ENCODE peak calls at places on chromosomes 13 and 19, in seven cellular contexts. U, F, H, O, R, C and Y are unnamed samples.

GRCh38 chr13:104357174-104357573 is 1291.0 kb upstream of the SLC10A2 start:
- DNase-seq in U (no peak), F (peak), H (no peak), O (no peak), R (no peak), C (no peak), Y (no peak)

GRCh38 chr13:72384186-72384823 is 343.1 kb downstream of the MZT1 start:
- DNase-seq in U (no peak), F (no peak), H (no peak), O (no peak), R (no peak), C (no peak), Y (no peak)

GRCh38 chr13:110161112-110161897 is 145.7 kb downstream of the COL4A1 start:
- DNase-seq in U (no peak), F (no peak), H (no peak), O (no peak), R (peak), C (no peak), Y (no peak)

GRCh38 chr13:95579303-95579702 is 26.8 kb downstream of the CLDN10 start:
- DNase-seq in U (no peak), F (no peak), H (no peak), O (no peak), R (no peak), C (no peak), Y (no peak)

GRCh38 chr13:99178636-99179035 is 22.0 kb upstream of the UBAC2 start:
- DNase-seq in U (no peak), F (no peak), H (no peak), O (no peak), R (no peak), C (no peak), Y (no peak)

GRCh38 chr13:99018418-99019180 is 40.7 kb upstream of the DOCK9 start:
- DNase-seq in U (no peak), F (no peak), H (no peak), O (no peak), R (no peak), C (no peak), Y (peak)

GRCh38 chr13:105914637-105915036 is 620.8 kb downstream of the EFNB2 start:
- DNase-seq in U (no peak), F (no peak), H (peak), O (no peak), R (no peak), C (no peak), Y (peak)

GRCh38 chr13:77532983-77533382 is 2.5 kb upstream of the SCEL start:
- DNase-seq in U (no peak), F (no peak), H (no peak), O (no peak), R (no peak), C (no peak), Y (no peak)

GRCh38 chr19:15780595-15781418 is 6.7 kb upstream of the OR10H5 start:
- DNase-seq in U (no peak), F (no peak), H (no peak), O (peak), R (peak), C (peak), Y (no peak)

GRCh38 chr19:3599776-3600183 is 6.9 kb downstream of the TBXA2R start:
- DNase-seq in U (no peak), F (peak), H (no peak), O (no peak), R (no peak), C (no peak), Y (no peak)

GRCh38 chr19:41904118-41904870 is 21.3 kb downstream of the ARHGEF1 start:
- DNase-seq in U (no peak), F (no peak), H (no peak), O (peak), R (no peak), C (peak), Y (peak)

GRCh38 chr19:43779147-43779819 is 1.5 kb downstream of the KCNN4 start:
- DNase-seq in U (no peak), F (no peak), H (no peak), O (no peak), R (no peak), C (no peak), Y (no peak)

GRCh38 chr13:76745246-76746200 is 140.7 kb downstream of the KCTD12 start:
- DNase-seq in U (no peak), F (no peak), H (no peak), O (no peak), R (no peak), C (no peak), Y (no peak)

GRCh38 chr13:99280166-99280565 is 22.0 kb upstream of the GPR18 start:
- DNase-seq in U (no peak), F (no peak), H (no peak), O (no peak), R (no peak), C (no peak), Y (peak)

GRCh38 chr19:35845215-35846037 is 6.9 kb downstream of the NPHS1 start:
- DNase-seq in U (no peak), F (peak), H (peak), O (peak), R (no peak), C (peak), Y (peak)

GRCh38 chr13:26895081-26895807 is 134.7 kb upstream of the GPR12 start:
- DNase-seq in U (no peak), F (no peak), H (no peak), O (no peak), R (no peak), C (no peak), Y (no peak)

GRCh38 chr19:41206926-41207750 is 11.9 kb upstream of the AXL start:
- DNase-seq in U (no peak), F (no peak), H (no peak), O (no peak), R (peak), C (peak), Y (no peak)

GRCh38 chr13:30026909-30027308 is 176.5 kb upstream of the UBL3 start:
- DNase-seq in U (no peak), F (no peak), H (no peak), O (no peak), R (no peak), C (no peak), Y (no peak)

GRCh38 chr13:33185853-33186252 is 99.7 kb downstream of the STARD13 start:
- DNase-seq in U (no peak), F (no peak), H (no peak), O (no peak), R (no peak), C (no peak), Y (no peak)

GRCh38 chr13:98141938-98142426 is 912 bp upstream of the FARP1 start:
- DNase-seq in U (no peak), F (peak), H (no peak), O (no peak), R (no peak), C (peak), Y (no peak)

GRCh38 chr19:37977391-37977790 is 70.4 kb downstream of the SIPA1L3 start:
- DNase-seq in U (no peak), F (no peak), H (no peak), O (no peak), R (no peak), C (no peak), Y (no peak)

GRCh38 chr19:7970716-7971448 is 27.4 kb upstream of the TIMM44 start:
- DNase-seq in U (no peak), F (peak), H (peak), O (peak), R (peak), C (no peak), Y (peak)

GRCh38 chr13:29749401-29750177 is 100.8 kb downstream of the UBL3 start:
- DNase-seq in U (no peak), F (no peak), H (no peak), O (no peak), R (no peak), C (no peak), Y (no peak)

GRCh38 chr13:114328034-114328433 is 13.7 kb downstream of the CHAMP1 start:
- DNase-seq in U (no peak), F (no peak), H (no peak), O (no peak), R (no peak), C (no peak), Y (no peak)

GRCh38 chr19:41528106-41528505 is 47.9 kb upstream of the CEACAM21 start:
- DNase-seq in U (no peak), F (no peak), H (no peak), O (peak), R (no peak), C (no peak), Y (peak)

GRCh38 chr13:98802999-98803666 is 50.7 kb upstream of the SLC15A1 start:
- DNase-seq in U (no peak), F (no peak), H (no peak), O (no peak), R (no peak), C (no peak), Y (no peak)

GRCh38 chr19:16376649-16377048 is 52.0 kb downstream of the KLF2 start:
- DNase-seq in U (no peak), F (peak), H (peak), O (peak), R (no peak), C (no peak), Y (no peak)

GRCh38 chr13:40983725-40984669 is 35.1 kb downstream of the ELF1 start:
- DNase-seq in U (no peak), F (no peak), H (no peak), O (no peak), R (no peak), C (no peak), Y (peak)

GRCh38 chr13:40981361-40981760 is 37.8 kb downstream of the ELF1 start:
- DNase-seq in U (no peak), F (no peak), H (no peak), O (no peak), R (no peak), C (no peak), Y (peak)

GRCh38 chr13:40981949-40982348 is 37.2 kb downstream of the ELF1 start:
- DNase-seq in U (no peak), F (no peak), H (no peak), O (no peak), R (no peak), C (no peak), Y (no peak)

GRCh38 chr13:40983269-40983668 is 35.8 kb downstream of the ELF1 start:
- DNase-seq in U (no peak), F (no peak), H (no peak), O (no peak), R (no peak), C (no peak), Y (peak)

DNA sequence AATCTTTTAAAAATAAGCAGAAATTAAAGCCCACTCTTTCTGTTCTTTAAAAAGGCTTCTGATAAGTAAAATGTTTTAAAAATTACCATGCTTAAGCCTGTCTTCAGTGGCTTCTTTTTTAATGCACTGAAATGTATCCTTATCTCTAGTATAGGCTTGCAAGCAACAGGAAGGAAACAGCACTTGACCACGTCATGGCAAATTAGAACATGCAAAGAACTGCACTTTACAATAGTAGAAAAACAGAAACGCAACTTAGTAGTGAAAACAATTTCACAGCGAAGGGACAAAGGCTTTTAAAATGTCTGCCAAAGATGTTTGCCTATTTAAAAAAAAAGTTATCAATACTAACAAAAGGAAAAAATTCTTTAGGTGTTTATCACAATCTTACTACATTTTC is 36.3 kb downstream of the ELF1 start:
- DNase-seq in U (no peak), F (no peak), H (peak), O (no peak), R (peak), C (no peak), Y (peak)
- H3K4me3 ChIP-seq in U (peak), F (no peak), H (peak), O (no peak), R (peak), C (no peak), Y (no peak)

DNA sequence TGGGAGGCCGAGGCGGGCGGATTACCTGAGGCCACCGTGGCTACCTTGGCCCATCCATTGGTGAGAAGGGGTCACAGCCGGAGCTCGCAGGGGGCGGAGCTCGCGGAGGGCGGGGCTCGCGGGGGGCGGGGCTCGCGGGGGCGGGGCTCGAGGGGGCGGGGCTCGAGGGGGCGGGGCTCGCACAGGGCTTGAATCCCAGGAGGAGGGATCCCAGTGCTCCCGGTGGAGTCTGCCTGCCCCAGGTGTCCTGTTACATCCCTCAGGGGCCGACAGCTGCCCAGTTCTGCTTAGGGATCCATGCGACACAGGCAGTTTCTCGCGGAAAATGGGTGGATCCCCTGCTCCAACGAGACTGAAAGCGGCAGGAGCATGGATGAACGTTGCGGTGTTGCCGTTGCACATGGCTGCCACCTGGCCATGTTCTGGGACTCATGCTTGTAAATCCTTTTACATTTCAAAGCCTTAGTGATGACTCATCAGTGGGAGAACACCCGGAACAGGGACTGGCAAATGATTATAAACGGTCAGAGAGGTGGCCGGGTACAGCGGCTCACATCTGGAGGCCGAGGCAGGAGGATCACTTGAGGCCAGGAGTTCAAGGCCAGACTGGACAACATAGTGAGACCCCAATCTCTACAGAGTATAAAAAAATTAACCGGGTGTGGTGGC is 25.1 kb downstream of the TMPRSS9 start:
- DNase-seq in U (no peak), F (peak), H (peak), O (peak), R (no peak), C (peak), Y (peak)
- H3K4me3 ChIP-seq in U (no peak), F (no peak), H (no peak), O (peak), R (no peak), C (no peak), Y (peak)

DNA sequence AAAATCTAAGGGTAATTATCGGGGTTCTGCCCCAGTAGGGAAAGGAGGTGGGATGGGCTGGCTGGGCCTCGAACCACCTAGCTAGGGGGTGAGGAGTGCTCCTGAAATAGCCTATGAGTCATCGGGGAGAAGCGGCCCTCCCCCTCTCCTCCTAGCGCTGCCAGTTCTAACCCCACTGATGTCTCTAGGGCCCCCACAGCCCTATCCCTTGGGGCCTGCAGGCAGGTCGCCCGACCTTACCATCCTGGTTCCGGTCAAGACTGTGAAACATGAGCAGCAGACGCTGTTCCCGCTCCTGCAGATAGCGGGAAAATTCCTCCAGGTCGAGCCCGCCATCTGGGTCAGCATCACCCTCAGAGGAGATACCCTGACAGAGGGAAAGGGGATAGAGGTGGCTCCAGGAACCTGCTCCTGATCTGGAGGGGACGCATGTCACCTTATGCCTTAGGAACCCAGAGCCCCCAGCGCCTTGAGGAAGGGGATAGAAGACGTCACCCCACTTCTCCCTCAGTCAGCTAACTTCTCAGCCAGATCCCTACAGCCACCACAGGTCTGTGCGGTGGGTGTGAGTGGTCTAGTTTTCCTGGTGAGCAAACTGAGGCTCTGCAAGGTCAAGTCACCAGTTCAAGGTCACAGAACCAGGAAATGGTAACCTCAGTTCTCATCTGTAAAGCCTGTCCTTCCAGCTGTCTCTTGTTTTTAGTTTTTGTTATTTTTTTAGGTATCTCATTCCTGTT is 1.5 kb downstream of the SLC25A23 start:
- DNase-seq in U (no peak), F (no peak), H (no peak), O (no peak), R (no peak), C (no peak), Y (no peak)
- H3K4me3 ChIP-seq in U (peak), F (peak), H (peak), O (no peak), R (peak), C (no peak), Y (no peak)

GRCh38 chr19:18373892-18374629 is 11.9 kb upstream of the GDF15 start:
- DNase-seq in U (peak), F (peak), H (peak), O (peak), R (peak), C (peak), Y (peak)
- H3K4me3 ChIP-seq in U (no peak), F (no peak), H (no peak), O (peak), R (no peak), C (no peak), Y (no peak)

GRCh38 chr19:19606021-19606420 is 12.5 kb downstream of the PBX4 start:
- DNase-seq in U (no peak), F (no peak), H (no peak), O (peak), R (no peak), C (no peak), Y (peak)
- H3K4me3 ChIP-seq in U (no peak), F (no peak), H (no peak), O (no peak), R (no peak), C (no peak), Y (no peak)

DNA sequence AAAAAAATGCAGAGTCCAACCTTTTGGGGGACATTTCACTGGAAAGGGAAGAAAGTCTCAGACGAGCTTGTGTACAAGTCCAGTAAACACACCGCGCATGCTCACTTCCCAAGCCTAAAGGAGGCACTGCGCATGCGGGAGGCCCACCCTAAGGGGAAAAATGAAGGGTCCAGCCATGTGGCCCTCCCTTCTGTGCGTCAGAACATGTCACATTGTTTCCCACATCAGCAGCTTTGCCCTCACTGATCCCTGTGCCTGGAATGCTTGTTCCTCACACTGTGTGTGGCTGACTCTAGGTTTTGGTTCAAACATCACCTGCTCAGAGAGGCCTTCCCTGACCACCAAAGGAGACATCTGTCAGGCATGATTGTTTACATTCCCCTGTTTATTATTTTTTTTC is 4.4 kb downstream of the ELSPBP1 start:
- DNase-seq in U (no peak), F (no peak), H (no peak), O (no peak), R (no peak), C (no peak), Y (no peak)
- H3K4me3 ChIP-seq in U (no peak), F (no peak), H (no peak), O (no peak), R (no peak), C (no peak), Y (no peak)

GRCh38 chr19:50203281-50204080 is at the start of gene MYH14:
- DNase-seq in U (peak), F (peak), H (peak), O (peak), R (peak), C (peak), Y (no peak)

GRCh38 chr19:50205681-50206138 is 2.3 kb downstream of the MYH14 start:
- DNase-seq in U (no peak), F (peak), H (no peak), O (no peak), R (no peak), C (peak), Y (no peak)

GRCh38 chr19:50206191-50206590 is 2.8 kb downstream of the MYH14 start:
- DNase-seq in U (no peak), F (no peak), H (no peak), O (no peak), R (no peak), C (no peak), Y (no peak)

GRCh38 chr19:50204081-50204428 is 633 bp downstream of the MYH14 start:
- DNase-seq in U (no peak), F (no peak), H (no peak), O (no peak), R (no peak), C (no peak), Y (no peak)

DNA sequence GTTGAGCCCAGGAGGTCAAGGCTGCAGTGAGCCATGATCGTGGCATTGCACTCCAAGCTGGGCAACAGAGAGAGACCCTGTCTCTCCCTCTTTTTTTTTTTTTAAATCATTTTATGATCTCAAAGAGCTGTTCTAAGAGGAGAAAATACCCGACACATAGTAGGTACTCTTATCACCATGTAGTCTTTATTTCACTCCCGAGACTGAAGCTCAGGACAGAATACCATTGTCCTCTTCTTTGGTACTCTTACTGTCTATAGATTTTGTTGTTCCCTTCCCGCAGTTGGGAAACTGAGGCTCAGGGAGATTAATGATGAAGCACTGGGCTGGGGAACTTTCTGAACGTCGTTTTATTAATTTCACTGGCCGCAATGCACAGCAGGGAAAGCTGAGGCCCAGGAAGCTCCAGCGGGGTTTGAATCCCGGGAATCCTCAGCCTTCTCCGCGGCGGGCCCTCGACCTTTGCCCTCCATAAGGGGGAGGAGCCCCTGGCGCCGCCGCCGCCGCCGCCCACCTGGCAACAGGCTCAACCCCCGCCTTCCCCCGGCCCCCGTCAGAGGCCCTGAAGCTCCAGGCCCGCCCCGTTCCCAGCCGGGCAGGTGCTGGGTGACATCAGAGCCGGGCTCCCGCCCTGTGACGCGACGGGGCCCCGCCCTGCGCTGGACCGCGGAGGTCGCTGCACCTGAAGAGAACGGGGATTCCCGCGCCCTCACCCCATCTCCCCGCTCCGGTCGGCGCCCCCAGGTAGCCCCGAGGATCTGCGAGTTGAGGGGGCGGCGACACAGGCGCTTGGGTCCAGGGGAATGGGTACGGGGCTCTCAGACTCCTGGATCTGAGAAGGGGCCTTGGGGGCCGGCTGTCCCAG is 1.6 kb downstream of the MYH14 start:
- DNase-seq in U (no peak), F (peak), H (peak), O (no peak), R (no peak), C (peak), Y (no peak)
- H3K4me3 ChIP-seq in U (peak), F (peak), H (peak), O (no peak), R (peak), C (peak), Y (peak)